ENCODE peak calls at places on chromosomes 6 and 20, in four cellular contexts. V is prostate gland, Y is OCI-LY7, P is endothelial cell of umbilical vein. C is an unnamed sample.
A peak's percentile ranks its signal among the peaks of the same experiment; 100 is the strongest.

GRCh38 chr6:35181933-35182612 is 31.7 kb upstream of the SCUBE3 start:
- DNase-seq in V (no peak), Y (no peak), P (peak; percentile 15), C (peak; percentile 81)

GRCh38 chr6:113184736-113185135 is 672.4 kb upstream of the MARCKS start:
- DNase-seq in V (no peak), Y (no peak), P (no peak), C (no peak)

GRCh38 chr6:71385111-71385822 is 96.7 kb downstream of the OGFRL1 start:
- DNase-seq in V (no peak), Y (no peak), P (no peak), C (no peak)

GRCh38 chr6:10375391-10375969 is 39.4 kb downstream of the TFAP2A start:
- DNase-seq in V (no peak), Y (no peak), P (no peak), C (no peak)

GRCh38 chr6:126188271-126188909 is 151.5 kb upstream of the CENPW start:
- DNase-seq in V (no peak), Y (no peak), P (peak; percentile 6), C (no peak)

GRCh38 chr20:64079273-64080012 is at the start of gene RGS19:
- DNase-seq in V (peak; percentile 75), Y (peak; percentile 87), P (peak; percentile 57), C (peak; percentile 71)

GRCh38 chr6:154093231-154094044 is 54.4 kb downstream of the OPRM1 start:
- DNase-seq in V (no peak), Y (no peak), P (no peak), C (no peak)

GRCh38 chr6:147099974-147100373 is 104.2 kb upstream of the STXBP5 start:
- DNase-seq in V (no peak), Y (no peak), P (peak; percentile 65), C (no peak)

GRCh38 chr6:94584211-94584610 is 993.1 kb upstream of the MANEA start:
- DNase-seq in V (no peak), Y (no peak), P (no peak), C (no peak)

GRCh38 chr20:38060536-38060935 is 27.0 kb downstream of the RPRD1B start:
- DNase-seq in V (no peak), Y (no peak), P (no peak), C (no peak)

GRCh38 chr20:41063442-41063841 is 34.8 kb downstream of the TOP1 start:
- DNase-seq in V (no peak), Y (peak; percentile 26), P (no peak), C (no peak)

GRCh38 chr6:118825661-118826060 is 68.3 kb upstream of the ASF1A start:
- DNase-seq in V (no peak), Y (no peak), P (no peak), C (no peak)

GRCh38 chr6:107655245-107655644 is 165.3 kb downstream of the SOBP start:
- DNase-seq in V (no peak), Y (peak; percentile 78), P (peak; percentile 29), C (no peak)

GRCh38 chr6:90493332-90493731 is 93.5 kb downstream of the MAP3K7 start:
- DNase-seq in V (no peak), Y (no peak), P (peak; percentile 91), C (no peak)

GRCh38 chr20:13029687-13030510 is 21.1 kb downstream of the SPTLC3 start:
- DNase-seq in V (peak; percentile 31), Y (no peak), P (peak; percentile 18), C (peak; percentile 16)

GRCh38 chr6:14206351-14206750 is 88.8 kb downstream of the CD83 start:
- DNase-seq in V (no peak), Y (no peak), P (no peak), C (no peak)

GRCh38 chr6:50128420-50129005 is 78.8 kb upstream of the DEFB112 start:
- DNase-seq in V (no peak), Y (peak; percentile 27), P (peak; percentile 14), C (no peak)

GRCh38 chr6:90169328-90169886 is 127.2 kb downstream of the BACH2 start:
- DNase-seq in V (no peak), Y (peak; percentile 23), P (no peak), C (no peak)

GRCh38 chr6:124517339-124517738 is 444.9 kb upstream of the RNF217 start:
- DNase-seq in V (no peak), Y (no peak), P (no peak), C (no peak)

GRCh38 chr6:75113446-75113845 is 92.4 kb downstream of the COL12A1 start:
- DNase-seq in V (no peak), Y (no peak), P (no peak), C (no peak)

GRCh38 chr6:36268478-36269248 is 1.2 kb upstream of the PNPLA1 start:
- DNase-seq in V (no peak), Y (no peak), P (no peak), C (peak; percentile 8)

GRCh38 chr20:46361386-46361785 is 45.0 kb downstream of the ELMO2 start:
- DNase-seq in V (no peak), Y (no peak), P (no peak), C (no peak)

GRCh38 chr6:130622142-130622541 is 205.1 kb upstream of the SMLR1 start:
- DNase-seq in V (no peak), Y (no peak), P (peak; percentile 12), C (no peak)

GRCh38 chr6:155786528-155786927 is 330.9 kb upstream of the NOX3 start:
- DNase-seq in V (no peak), Y (no peak), P (no peak), C (no peak)

GRCh38 chr6:142735182-142735581 is 209.8 kb downstream of the HIVEP2 start:
- DNase-seq in V (no peak), Y (no peak), P (peak; percentile 90), C (no peak)

GRCh38 chr20:63280929-63281545 is 8.4 kb downstream of the ARFGAP1 start:
- DNase-seq in V (no peak), Y (no peak), P (no peak), C (no peak)

GRCh38 chr20:6142348-6142993 is 19.6 kb upstream of the FERMT1 start:
- DNase-seq in V (peak; percentile 63), Y (peak; percentile 60), P (peak; percentile 64), C (peak; percentile 54)

GRCh38 chr6:15528870-15529269 is 134.0 kb downstream of the DTNBP1 start:
- DNase-seq in V (no peak), Y (no peak), P (no peak), C (no peak)

GRCh38 chr6:15534970-15535369 is 127.9 kb downstream of the DTNBP1 start:
- DNase-seq in V (no peak), Y (no peak), P (no peak), C (no peak)

GRCh38 chr6:15530411-15530810 is 132.4 kb downstream of the DTNBP1 start:
- DNase-seq in V (no peak), Y (no peak), P (no peak), C (no peak)

GRCh38 chr6:15533379-15534044 is 129.3 kb downstream of the DTNBP1 start:
- DNase-seq in V (no peak), Y (no peak), P (no peak), C (no peak)

DNA sequence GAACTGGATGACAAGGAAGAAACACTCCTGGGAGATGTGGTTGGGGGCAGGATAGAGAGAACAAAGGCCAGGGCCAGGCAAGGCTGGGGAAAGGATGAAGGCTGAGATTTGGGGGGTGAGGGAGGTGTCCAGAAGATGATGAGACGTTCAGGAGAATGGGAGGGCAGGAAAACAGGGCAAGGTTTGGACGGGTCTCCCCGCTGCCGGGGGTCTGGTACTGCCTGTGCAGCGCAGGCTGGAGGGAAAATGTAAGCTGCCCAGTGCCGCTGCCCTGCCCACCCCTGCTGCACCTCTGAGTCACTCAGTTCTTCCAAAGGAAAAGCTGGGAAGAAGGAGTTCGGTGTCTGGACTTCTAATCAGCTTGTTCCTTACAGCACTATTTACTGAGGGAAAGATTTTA is 130.9 kb downstream of the DTNBP1 start:
- DNase-seq in V (no peak), Y (no peak), P (no peak), C (no peak)
- H3K36me3 ChIP-seq in V (no peaks in the 10 kb centered on the region), Y (peaks cover 3% of the 10 kb centered on the region), P (peaks cover 2% of the 10 kb centered on the region), C (no peaks in the 10 kb centered on the region)

DNA sequence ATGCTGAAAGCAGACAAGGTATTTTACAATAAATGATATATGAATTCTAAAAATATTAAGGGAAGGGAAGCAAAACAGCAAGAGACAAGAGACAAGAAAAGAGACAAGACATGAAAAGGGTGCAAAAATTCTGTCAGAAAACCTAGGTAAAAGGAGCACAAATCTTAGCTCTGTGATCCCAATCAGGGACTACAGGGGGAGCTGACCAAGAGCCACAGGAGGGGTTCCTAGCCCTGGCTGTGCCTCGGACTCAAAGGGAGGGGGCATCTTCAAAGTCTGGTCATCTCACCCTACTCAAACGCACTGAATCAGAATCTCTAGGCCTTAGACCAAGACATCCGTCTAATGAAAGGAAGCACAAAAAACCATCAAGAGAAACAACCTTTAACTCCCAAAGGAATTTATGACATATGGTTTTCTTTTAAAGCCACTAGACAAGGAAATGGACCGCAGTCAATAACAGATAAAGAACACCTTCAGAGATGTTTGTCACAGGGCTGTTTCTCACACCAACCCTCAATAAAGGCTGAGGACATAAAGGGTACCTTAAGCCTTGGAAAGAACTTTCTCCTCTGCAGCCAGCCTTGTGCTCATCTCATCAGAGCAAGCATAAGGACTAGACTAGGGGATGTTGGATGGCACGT is 130.4 kb upstream of the CDYL start:
- DNase-seq in V (no peak), Y (no peak), P (no peak), C (no peak)
- TF ChIP-seq CTCF in V (no peak), Y (no peak), P (no peak), C (no peak)

GRCh38 chr6:41549673-41550072 is 3.5 kb downstream of the FOXP4 start:
- DNase-seq in V (no peak), Y (no peak), P (no peak), C (no peak)
- H3K4me1 ChIP-seq in V (peaks cover 3% of the 10 kb centered on the region), Y (peaks cover 21% of the 10 kb centered on the region), P (peaks cover 14% of the 10 kb centered on the region), C (peaks cover 38% of the 10 kb centered on the region)

DNA sequence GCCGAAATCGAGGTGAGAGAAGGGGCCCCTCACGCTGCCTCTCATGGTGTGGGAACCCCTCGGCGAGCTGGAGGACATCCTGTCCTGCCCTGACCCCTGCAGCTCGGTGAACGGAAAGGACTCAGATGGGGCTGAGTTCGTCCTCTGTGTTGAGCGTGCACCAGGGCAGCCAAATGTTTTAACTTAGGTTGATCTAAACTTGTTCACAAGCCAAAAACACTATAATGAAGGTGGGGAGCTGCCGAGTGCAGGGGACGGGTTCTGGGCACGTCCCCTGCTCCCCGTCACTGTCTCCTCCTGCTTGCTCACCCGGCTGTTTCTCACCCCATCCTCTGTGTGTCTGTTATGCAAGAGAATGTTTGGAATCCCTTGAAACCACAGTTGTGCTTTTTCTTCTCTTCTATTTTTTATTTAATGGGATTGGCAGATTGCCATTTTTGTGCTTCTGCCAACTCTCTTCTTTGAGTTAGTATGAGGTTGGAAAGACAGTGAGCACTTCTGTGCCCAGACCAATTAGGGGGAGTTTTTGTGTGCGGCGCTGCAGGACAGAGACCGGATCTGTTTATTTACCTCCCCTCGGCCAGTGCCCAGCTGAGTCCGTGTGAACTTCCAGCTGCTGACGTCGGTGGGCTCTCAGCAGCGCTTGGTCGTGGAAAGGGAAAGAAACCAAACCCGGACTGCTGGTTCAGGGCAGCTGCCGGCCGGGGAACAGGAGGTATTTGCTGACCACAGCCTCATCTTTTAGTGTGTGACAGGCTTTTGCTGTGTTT is 158.1 kb downstream of the DTNBP1 start:
- DNase-seq in V (peak; percentile 86), Y (no peak), P (peak; percentile 91), C (peak; percentile 77)
- H3K36me3 ChIP-seq in V (no peaks in the 10 kb centered on the region), Y (peaks cover 13% of the 10 kb centered on the region), P (peaks cover 4% of the 10 kb centered on the region), C (no peaks in the 10 kb centered on the region)

GRCh38 chr6:136846046-136846445 is 23.7 kb downstream of the PEX7 start:
- DNase-seq in V (peak; percentile 37), Y (peak; percentile 60), P (peak; percentile 55), C (peak; percentile 44)
- TF ChIP-seq CTCF in V (no peak), Y (peak; percentile 81), P (peak; percentile 62), C (peak; percentile 65)

C was measured in thyroid gland.